ENCODE peak calls at places on chromosomes 12 and 14, in eight cellular contexts. One of them, this sample, is unnamed.

GRCh38 chr12:30753233-30753632 is 1.5 kb downstream of the CAPRIN2 start:
- DNase-seq in endothelial cell of umbilical vein: peak; percentile 52
- DNase-seq in K562: peak; percentile 73
- DNase-seq in transverse colon: no peak
- DNase-seq in spleen: no peak
- DNase-seq in breast epithelium: no peak
- DNase-seq in sigmoid colon: no peak
- DNase-seq in HepG2: peak; percentile 56
- DNase-seq in this sample: no peak

GRCh38 chr12:104248444-104248843 is 32.9 kb downstream of the TXNRD1 start:
- DNase-seq in endothelial cell of umbilical vein: no peak
- DNase-seq in K562: no peak
- DNase-seq in transverse colon: no peak
- DNase-seq in spleen: no peak
- DNase-seq in breast epithelium: no peak
- DNase-seq in sigmoid colon: no peak
- DNase-seq in HepG2: no peak
- DNase-seq in this sample: peak; percentile 7

GRCh38 chr12:105359840-105360239 is 29.3 kb downstream of the C12orf75 start:
- DNase-seq in endothelial cell of umbilical vein: no peak
- DNase-seq in K562: no peak
- DNase-seq in transverse colon: no peak
- DNase-seq in spleen: no peak
- DNase-seq in breast epithelium: no peak
- DNase-seq in sigmoid colon: no peak
- DNase-seq in HepG2: no peak
- DNase-seq in this sample: no peak

GRCh38 chr14:101151226-101151929 is 247.9 kb upstream of the RTL1 start:
- DNase-seq in endothelial cell of umbilical vein: no peak
- DNase-seq in K562: peak; percentile 1
- DNase-seq in transverse colon: no peak
- DNase-seq in spleen: no peak
- DNase-seq in breast epithelium: no peak
- DNase-seq in sigmoid colon: no peak
- DNase-seq in HepG2: no peak
- DNase-seq in this sample: no peak

GRCh38 chr12:47949441-47950341 is 13.7 kb upstream of the TMEM106C start:
- DNase-seq in endothelial cell of umbilical vein: peak; percentile 66
- DNase-seq in K562: peak; percentile 84
- DNase-seq in transverse colon: peak; percentile 88
- DNase-seq in spleen: peak; percentile 88
- DNase-seq in breast epithelium: peak; percentile 83
- DNase-seq in sigmoid colon: peak; percentile 86
- DNase-seq in HepG2: peak; percentile 76
- DNase-seq in this sample: no peak

GRCh38 chr14:46368275-46368674 is 283.3 kb downstream of the RPL10L start:
- DNase-seq in endothelial cell of umbilical vein: no peak
- DNase-seq in K562: no peak
- DNase-seq in transverse colon: no peak
- DNase-seq in spleen: no peak
- DNase-seq in breast epithelium: no peak
- DNase-seq in sigmoid colon: no peak
- DNase-seq in HepG2: no peak
- DNase-seq in this sample: no peak

GRCh38 chr14:88518592-88519512 is 36.0 kb downstream of the PTPN21 start:
- DNase-seq in endothelial cell of umbilical vein: peak; percentile 6
- DNase-seq in K562: no peak
- DNase-seq in transverse colon: no peak
- DNase-seq in spleen: no peak
- DNase-seq in breast epithelium: no peak
- DNase-seq in sigmoid colon: no peak
- DNase-seq in HepG2: no peak
- DNase-seq in this sample: no peak

GRCh38 chr14:101480747-101481530 is 80.4 kb upstream of the DIO3 start:
- DNase-seq in endothelial cell of umbilical vein: no peak
- DNase-seq in K562: no peak
- DNase-seq in transverse colon: peak; percentile 6
- DNase-seq in spleen: peak; percentile 40
- DNase-seq in breast epithelium: peak; percentile 39
- DNase-seq in sigmoid colon: peak; percentile 72
- DNase-seq in HepG2: peak; percentile 10
- DNase-seq in this sample: no peak

GRCh38 chr14:23090254-23090636 is 4.7 kb downstream of the ACIN1 start:
- DNase-seq in endothelial cell of umbilical vein: peak; percentile 33
- DNase-seq in K562: no peak
- DNase-seq in transverse colon: no peak
- DNase-seq in spleen: no peak
- DNase-seq in breast epithelium: no peak
- DNase-seq in sigmoid colon: no peak
- DNase-seq in HepG2: no peak
- DNase-seq in this sample: no peak
- H3K36me3 ChIP-seq in endothelial cell of umbilical vein: peaks cover 44% of the 10 kb centered on the region
- H3K36me3 ChIP-seq in K562: peaks cover 83% of the 10 kb centered on the region
- H3K36me3 ChIP-seq in transverse colon: no peaks in the 10 kb centered on the region
- H3K36me3 ChIP-seq in spleen: peaks cover 54% of the 10 kb centered on the region
- H3K36me3 ChIP-seq in breast epithelium: peaks cover 5% of the 10 kb centered on the region
- H3K36me3 ChIP-seq in sigmoid colon: peaks cover 42% of the 10 kb centered on the region
- H3K36me3 ChIP-seq in HepG2: peaks cover 81% of the 10 kb centered on the region
- H3K36me3 ChIP-seq in this sample: peaks cover 71% of the 10 kb centered on the region

GRCh38 chr12:49331360-49332222 is 5.4 kb downstream of the C1QL4 start:
- DNase-seq in endothelial cell of umbilical vein: peak; percentile 75
- DNase-seq in K562: peak; percentile 75
- DNase-seq in transverse colon: peak; percentile 72
- DNase-seq in spleen: no peak
- DNase-seq in breast epithelium: peak; percentile 69
- DNase-seq in sigmoid colon: peak; percentile 81
- DNase-seq in HepG2: peak; percentile 53
- DNase-seq in this sample: peak; percentile 86
- TF ChIP-seq POLR2AphosphoS5 in endothelial cell of umbilical vein: no peak
- TF ChIP-seq POLR2AphosphoS5 in K562: no peak
- TF ChIP-seq POLR2AphosphoS5 in transverse colon: no peak
- TF ChIP-seq POLR2AphosphoS5 in spleen: no peak
- TF ChIP-seq POLR2AphosphoS5 in breast epithelium: no peak
- TF ChIP-seq POLR2AphosphoS5 in sigmoid colon: no peak
- TF ChIP-seq POLR2AphosphoS5 in HepG2: no peak
- TF ChIP-seq POLR2AphosphoS5 in this sample: no peak

DNA sequence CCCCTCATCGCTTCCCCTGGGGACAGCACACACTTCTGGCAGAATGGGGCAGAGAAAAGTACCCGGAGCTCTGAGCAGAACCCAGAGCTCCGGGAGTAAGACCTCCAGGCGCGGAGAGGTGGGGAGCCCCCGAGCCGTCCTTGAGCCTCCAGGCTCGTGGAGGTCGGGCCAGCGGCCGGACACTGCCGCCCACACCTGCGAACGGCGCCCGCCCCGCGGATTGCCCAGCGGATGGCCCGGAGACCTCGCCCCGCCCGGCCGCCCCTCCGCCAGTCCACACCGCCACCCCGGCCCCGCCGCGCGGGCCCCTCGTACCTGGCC is 344 bp downstream of the SPTLC2 start:
- DNase-seq in endothelial cell of umbilical vein: no peak
- DNase-seq in K562: no peak
- DNase-seq in transverse colon: no peak
- DNase-seq in spleen: no peak
- DNase-seq in breast epithelium: no peak
- DNase-seq in sigmoid colon: no peak
- DNase-seq in HepG2: no peak
- DNase-seq in this sample: no peak
- TF ChIP-seq POLR2A in endothelial cell of umbilical vein: no peak
- TF ChIP-seq POLR2A in K562: no peak
- TF ChIP-seq POLR2A in transverse colon: no peak
- TF ChIP-seq POLR2A in spleen: no peak
- TF ChIP-seq POLR2A in breast epithelium: no peak
- TF ChIP-seq POLR2A in sigmoid colon: no peak
- TF ChIP-seq POLR2A in HepG2: no peak
- TF ChIP-seq POLR2A in this sample: no peak

GRCh38 chr12:14931791-14932560 is 6.4 kb downstream of the ERP27 start:
- DNase-seq in endothelial cell of umbilical vein: no peak
- DNase-seq in K562: no peak
- DNase-seq in transverse colon: no peak
- DNase-seq in spleen: no peak
- DNase-seq in breast epithelium: no peak
- DNase-seq in sigmoid colon: no peak
- DNase-seq in HepG2: no peak
- DNase-seq in this sample: no peak
- H3K36me3 ChIP-seq in endothelial cell of umbilical vein: no peaks in the 10 kb centered on the region
- H3K36me3 ChIP-seq in K562: no peaks in the 10 kb centered on the region
- H3K36me3 ChIP-seq in transverse colon: no peaks in the 10 kb centered on the region
- H3K36me3 ChIP-seq in spleen: peaks cover 4% of the 10 kb centered on the region
- H3K36me3 ChIP-seq in breast epithelium: no peaks in the 10 kb centered on the region
- H3K36me3 ChIP-seq in sigmoid colon: no peaks in the 10 kb centered on the region
- H3K36me3 ChIP-seq in HepG2: no peaks in the 10 kb centered on the region
- H3K36me3 ChIP-seq in this sample: no peaks in the 10 kb centered on the region

DNA sequence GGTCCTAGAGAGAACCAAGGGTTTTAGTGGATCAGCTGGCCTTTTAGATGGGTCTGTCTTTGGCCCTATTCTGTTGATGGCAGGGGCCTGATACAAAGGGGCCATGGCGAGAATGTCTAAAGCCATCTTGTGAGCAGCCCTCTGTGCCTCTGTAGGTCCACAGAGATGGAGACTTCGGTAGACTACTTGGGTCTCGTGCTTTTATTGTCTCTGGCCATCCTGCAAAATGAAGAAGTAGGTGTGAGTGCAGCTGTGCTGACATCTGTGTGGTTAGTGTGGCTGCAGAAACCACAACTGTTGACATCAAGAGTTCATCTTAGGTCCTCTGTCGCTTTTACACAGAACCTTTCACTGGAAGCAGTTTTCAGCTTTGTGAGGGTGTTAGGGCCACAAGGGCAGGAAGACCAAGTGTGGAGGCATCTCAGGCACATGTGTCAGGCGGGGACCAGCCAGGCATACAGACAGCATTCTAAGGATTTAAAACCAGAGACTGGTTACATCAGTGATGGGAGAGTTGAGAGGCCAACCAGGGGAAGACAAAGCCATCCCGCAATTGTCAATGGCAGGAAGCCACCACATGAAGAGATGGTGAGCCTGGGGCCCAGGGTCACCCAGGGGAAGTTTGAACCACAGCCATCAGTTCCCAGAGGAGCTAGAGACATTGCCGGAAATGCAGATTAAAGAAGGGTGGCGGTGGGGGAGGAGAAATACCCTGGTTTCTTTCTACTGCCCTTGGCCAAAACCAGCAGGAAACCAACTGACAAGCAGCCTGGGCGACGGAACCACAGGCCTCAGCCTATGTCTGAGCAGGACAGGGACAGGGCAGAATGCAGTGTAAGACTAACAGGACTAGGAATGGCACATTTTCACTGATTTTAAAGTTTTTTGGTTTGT is 13.0 kb upstream of the TPCN1 start:
- DNase-seq in endothelial cell of umbilical vein: no peak
- DNase-seq in K562: peak; percentile 34
- DNase-seq in transverse colon: peak; percentile 67
- DNase-seq in spleen: peak; percentile 90
- DNase-seq in breast epithelium: no peak
- DNase-seq in sigmoid colon: peak; percentile 73
- DNase-seq in HepG2: no peak
- DNase-seq in this sample: no peak
- TF ChIP-seq POLR2AphosphoS5 in endothelial cell of umbilical vein: no peak
- TF ChIP-seq POLR2AphosphoS5 in K562: no peak
- TF ChIP-seq POLR2AphosphoS5 in transverse colon: peak; percentile 26
- TF ChIP-seq POLR2AphosphoS5 in spleen: no peak
- TF ChIP-seq POLR2AphosphoS5 in breast epithelium: no peak
- TF ChIP-seq POLR2AphosphoS5 in sigmoid colon: peak; percentile 22
- TF ChIP-seq POLR2AphosphoS5 in HepG2: no peak
- TF ChIP-seq POLR2AphosphoS5 in this sample: no peak

GRCh38 chr12:53047221-53048032 is 2.4 kb upstream of the TNS2 start:
- DNase-seq in endothelial cell of umbilical vein: peak; percentile 32
- DNase-seq in K562: peak; percentile 80
- DNase-seq in transverse colon: peak; percentile 83
- DNase-seq in spleen: peak; percentile 91
- DNase-seq in breast epithelium: peak; percentile 76
- DNase-seq in sigmoid colon: peak; percentile 94
- DNase-seq in HepG2: peak; percentile 44
- DNase-seq in this sample: peak; percentile 96
- TF ChIP-seq POLR2A in endothelial cell of umbilical vein: no peak
- TF ChIP-seq POLR2A in K562: no peak
- TF ChIP-seq POLR2A in transverse colon: peak; percentile 31
- TF ChIP-seq POLR2A in spleen: no peak
- TF ChIP-seq POLR2A in breast epithelium: no peak
- TF ChIP-seq POLR2A in sigmoid colon: no peak
- TF ChIP-seq POLR2A in HepG2: peak; percentile 3
- TF ChIP-seq POLR2A in this sample: peak; percentile 75

This sample was measured in esophagus muscularis mucosa.